ENCODE peak calls at places on chromosomes 13 and 19, in six cellular contexts. S is GM10248; A is activated naive CD8-positive, alpha-beta T cell treated with anti-CD3 and anti-CD28 coated beads for 36 hours; X is ELR; M is anterior cingulate cortex; N is activated naive CD4-positive, alpha-beta T cell. T is an unnamed sample.

GRCh38 chr13:21326155-21327030 is 132.7 kb downstream of the ZDHHC20 start:
- DNase-seq in S (no peak), A (peak; percentile 33), X (peak; percentile 76), M (peak; percentile 45), N (no peak), T (peak; percentile 43)

GRCh38 chr19:29983568-29983967 is 41.5 kb downstream of the URI1 start:
- DNase-seq in S (no peak), A (no peak), X (no peak), M (no peak), N (no peak), T (no peak)

GRCh38 chr19:32387701-32388392 is 17.7 kb upstream of the DPY19L3 start:
- DNase-seq in S (no peak), A (no peak), X (peak; percentile 42), M (no peak), N (no peak), T (no peak)

GRCh38 chr13:113369881-113370280 is 6.0 kb upstream of the GRTP1 start:
- DNase-seq in S (no peak), A (no peak), X (no peak), M (no peak), N (no peak), T (no peak)

GRCh38 chr19:23771348-23771747 is 12.7 kb upstream of the ZNF681 start:
- DNase-seq in S (no peak), A (no peak), X (no peak), M (no peak), N (no peak), T (no peak)

GRCh38 chr19:11138659-11139526 is 16.7 kb downstream of the SPC24 start:
- DNase-seq in S (peak; percentile 20), A (no peak), X (peak; percentile 86), M (peak; percentile 65), N (no peak), T (peak; percentile 35)

GRCh38 chr19:48683349-48683748 is 10.5 kb upstream of the NTN5 start:
- DNase-seq in S (no peak), A (peak; percentile 41), X (peak; percentile 44), M (peak; percentile 32), N (no peak), T (peak; percentile 82)

GRCh38 chr19:10501971-10502523 is 1.1 kb downstream of the KEAP1 start:
- DNase-seq in S (peak; percentile 73), A (peak; percentile 39), X (peak; percentile 64), M (peak; percentile 73), N (no peak), T (peak; percentile 81)

GRCh38 chr19:48896191-48896720 is 2.3 kb downstream of the TULP2 start:
- DNase-seq in S (peak; percentile 79), A (peak; percentile 64), X (no peak), M (no peak), N (peak; percentile 15), T (no peak)

GRCh38 chr19:38735257-38735686 is 9.0 kb downstream of the CAPN12 start:
- DNase-seq in S (peak; percentile 63), A (peak; percentile 48), X (no peak), M (no peak), N (no peak), T (no peak)

GRCh38 chr19:41994521-41994971 is 516 bp upstream of the ATP1A3 start:
- DNase-seq in S (no peak), A (peak; percentile 30), X (no peak), M (no peak), N (no peak), T (no peak)